ENCODE peak calls at places on chromosome X, in six cellular contexts. D is bronchial epithelial cell, F is gastrocnemius medialis, M is upper lobe of left lung, Z is heart right ventricle, Y is Karpas-422. I is an unnamed sample.
A peak's percentile ranks its signal among the peaks of the same experiment; 100 is the strongest.

GRCh38 chrX:56802921-56803848 is 74.1 kb downstream of the NBDY start:
- DNase-seq in D (peak; percentile 35), F (peak; percentile 61), M (no peak), Z (peak; percentile 48), Y (peak; percentile 86), I (peak; percentile 88)

GRCh38 chrX:67780694-67781109 is 236.9 kb downstream of the AR start:
- DNase-seq in D (peak; percentile 91), F (peak; percentile 76), M (no peak), Z (peak; percentile 58), Y (no peak), I (peak; percentile 82)

GRCh38 chrX:115058276-115058675 is 40.9 kb upstream of the IL13RA2 start:
- DNase-seq in D (peak; percentile 22), F (no peak), M (no peak), Z (no peak), Y (no peak), I (no peak)

GRCh38 chrX:78650906-78651437 is 8.2 kb downstream of the RTL3 start:
- DNase-seq in D (no peak), F (no peak), M (no peak), Z (no peak), Y (no peak), I (no peak)

GRCh38 chrX:139762400-139763183 is 54.6 kb upstream of the MCF2 start:
- DNase-seq in D (no peak), F (peak; percentile 12), M (no peak), Z (no peak), Y (no peak), I (no peak)

GRCh38 chrX:1477801-1478458 is 25.2 kb upstream of the ASMTL start:
- DNase-seq in D (no peak), F (no peak), M (no peak), Z (no peak), Y (no peak), I (peak; percentile 42)

GRCh38 chrX:9204560-9204959 is 170.6 kb upstream of the FAM9B start:
- DNase-seq in D (peak; percentile 25), F (no peak), M (no peak), Z (no peak), Y (no peak), I (no peak)

GRCh38 chrX:115499112-115499805 is 61.7 kb upstream of the PLS3 start:
- DNase-seq in D (no peak), F (no peak), M (no peak), Z (no peak), Y (no peak), I (no peak)

GRCh38 chrX:43551590-43551989 is 104.5 kb upstream of the MAOA start:
- DNase-seq in D (no peak), F (no peak), M (no peak), Z (no peak), Y (no peak), I (no peak)

GRCh38 chrX:130695931-130696330 is 207.1 kb downstream of the ENOX2 start:
- DNase-seq in D (no peak), F (no peak), M (no peak), Z (no peak), Y (no peak), I (no peak)

GRCh38 chrX:87900320-87900908 is 382.8 kb downstream of the KLHL4 start:
- DNase-seq in D (peak; percentile 1), F (no peak), M (no peak), Z (no peak), Y (no peak), I (no peak)

GRCh38 chrX:97039363-97040029 is 155.8 kb downstream of the RPA4 start:
- DNase-seq in D (peak; percentile 29), F (no peak), M (no peak), Z (no peak), Y (no peak), I (no peak)

GRCh38 chrX:12583543-12583942 is 207.7 kb upstream of the PRPS2 start:
- DNase-seq in D (no peak), F (no peak), M (peak; percentile 56), Z (no peak), Y (no peak), I (no peak)

GRCh38 chrX:37454537-37455285 is 105.5 kb downstream of the PRRG1 start:
- DNase-seq in D (peak; percentile 85), F (no peak), M (no peak), Z (no peak), Y (no peak), I (no peak)

GRCh38 chrX:53262918-53263394 is 18.4 kb downstream of the IQSEC2 start:
- DNase-seq in D (peak; percentile 38), F (no peak), M (no peak), Z (no peak), Y (no peak), I (no peak)

GRCh38 chrX:21373637-21374162 is 518 bp upstream of the CNKSR2 start:
- DNase-seq in D (no peak), F (no peak), M (no peak), Z (peak; percentile 37), Y (no peak), I (no peak)

GRCh38 chrX:21811832-21812231 is 27.6 kb upstream of the MBTPS2 start:
- DNase-seq in D (no peak), F (no peak), M (no peak), Z (no peak), Y (no peak), I (no peak)

GRCh38 chrX:126770179-126770578 is 49.4 kb upstream of the PRR32 start:
- DNase-seq in D (peak; percentile 13), F (no peak), M (no peak), Z (no peak), Y (peak; percentile 74), I (no peak)

GRCh38 chrX:48958635-48959094 is 1.3 kb upstream of the OTUD5 start:
- DNase-seq in D (peak; percentile 49), F (peak; percentile 50), M (no peak), Z (peak; percentile 31), Y (peak; percentile 55), I (peak; percentile 67)

GRCh38 chrX:31497086-31497485 is 425.2 kb upstream of the FTHL17 start:
- DNase-seq in D (peak; percentile 36), F (no peak), M (no peak), Z (no peak), Y (no peak), I (no peak)

GRCh38 chrX:31499120-31499519 is 427.3 kb upstream of the FTHL17 start:
- DNase-seq in D (peak; percentile 64), F (no peak), M (no peak), Z (no peak), Y (no peak), I (no peak)

GRCh38 chrX:31506360-31506759 is 434.5 kb upstream of the FTHL17 start:
- DNase-seq in D (peak; percentile 40), F (no peak), M (no peak), Z (no peak), Y (no peak), I (no peak)

GRCh38 chrX:31500920-31501319 is 429.1 kb upstream of the FTHL17 start:
- DNase-seq in D (peak; percentile 32), F (no peak), M (no peak), Z (no peak), Y (no peak), I (no peak)
- H3K36me3 ChIP-seq in D (no peaks in the 10 kb centered on the region), F (no peaks in the 10 kb centered on the region), M (no peaks in the 10 kb centered on the region), Z (no peaks in the 10 kb centered on the region), Y (no peaks in the 10 kb centered on the region), I (no peaks in the 10 kb centered on the region)

GRCh38 chrX:154509455-154509854 is 6.6 kb downstream of the FAM3A start:
- DNase-seq in D (no peak), F (no peak), M (no peak), Z (no peak), Y (no peak), I (no peak)
- H3K36me3 ChIP-seq in D (peaks cover 3% of the 10 kb centered on the region), F (peaks cover 4% of the 10 kb centered on the region), M (peaks cover 28% of the 10 kb centered on the region), Z (no peaks in the 10 kb centered on the region), Y (no peaks in the 10 kb centered on the region), I (peaks cover 30% of the 10 kb centered on the region)

GRCh38 chrX:19882066-19882775 is 5.2 kb downstream of the SH3KBP1 start:
- DNase-seq in D (no peak), F (no peak), M (no peak), Z (no peak), Y (no peak), I (no peak)
- H3K36me3 ChIP-seq in D (no peaks in the 10 kb centered on the region), F (no peaks in the 10 kb centered on the region), M (no peaks in the 10 kb centered on the region), Z (no peaks in the 10 kb centered on the region), Y (peaks cover 6% of the 10 kb centered on the region), I (no peaks in the 10 kb centered on the region)

GRCh38 chrX:123626962-123627361 is 105.9 kb downstream of the THOC2 start:
- DNase-seq in D (peak; percentile 25), F (no peak), M (no peak), Z (no peak), Y (no peak), I (no peak)

GRCh38 chrX:123625952-123626351 is 106.9 kb downstream of the THOC2 start:
- DNase-seq in D (no peak), F (no peak), M (no peak), Z (no peak), Y (no peak), I (no peak)

GRCh38 chrX:123625477-123625876 is 107.4 kb downstream of the THOC2 start:
- DNase-seq in D (no peak), F (no peak), M (no peak), Z (no peak), Y (no peak), I (no peak)

DNA sequence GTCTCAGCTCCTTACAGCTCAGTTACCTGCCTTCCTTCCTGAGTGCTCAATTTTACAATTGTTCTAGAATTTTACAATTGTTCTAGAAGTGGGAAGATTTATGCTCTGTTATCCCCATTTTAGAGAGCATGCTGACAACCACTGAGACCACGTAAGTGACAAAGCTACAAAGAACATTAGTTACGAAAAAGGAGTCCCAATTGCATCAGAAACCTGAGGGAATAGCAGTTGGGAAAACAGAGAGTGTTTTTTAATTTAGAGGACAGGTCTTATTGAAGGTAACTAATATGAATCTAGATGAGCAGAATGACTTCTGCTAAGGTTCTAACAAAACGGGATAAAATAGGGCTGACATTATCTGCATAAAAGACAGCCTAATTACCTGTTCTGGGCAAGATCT is 103.3 kb downstream of the THOC2 start:
- DNase-seq in D (no peak), F (no peak), M (no peak), Z (no peak), Y (no peak), I (no peak)
- H3K36me3 ChIP-seq in D (no peaks in the 10 kb centered on the region), F (peaks cover 15% of the 10 kb centered on the region), M (peaks cover 5% of the 10 kb centered on the region), Z (no peaks in the 10 kb centered on the region), Y (no peaks in the 10 kb centered on the region), I (peaks cover 8% of the 10 kb centered on the region)

GRCh38 chrX:119013146-119013545 is 38.7 kb downstream of the LONRF3 start:
- DNase-seq in D (no peak), F (no peak), M (no peak), Z (no peak), Y (no peak), I (no peak)
- H3K36me3 ChIP-seq in D (no peaks in the 10 kb centered on the region), F (peaks cover 60% of the 10 kb centered on the region), M (peaks cover 15% of the 10 kb centered on the region), Z (no peaks in the 10 kb centered on the region), Y (peaks cover 19% of the 10 kb centered on the region), I (peaks cover 33% of the 10 kb centered on the region)

GRCh38 chrX:154029439-154029838 is 9.7 kb upstream of the IRAK1 start:
- DNase-seq in D (no peak), F (no peak), M (no peak), Z (no peak), Y (no peak), I (no peak)
- H3K36me3 ChIP-seq in D (peaks cover 6% of the 10 kb centered on the region), F (peaks cover 17% of the 10 kb centered on the region), M (peaks cover 29% of the 10 kb centered on the region), Z (no peaks in the 10 kb centered on the region), Y (no peaks in the 10 kb centered on the region), I (peaks cover 32% of the 10 kb centered on the region)

DNA sequence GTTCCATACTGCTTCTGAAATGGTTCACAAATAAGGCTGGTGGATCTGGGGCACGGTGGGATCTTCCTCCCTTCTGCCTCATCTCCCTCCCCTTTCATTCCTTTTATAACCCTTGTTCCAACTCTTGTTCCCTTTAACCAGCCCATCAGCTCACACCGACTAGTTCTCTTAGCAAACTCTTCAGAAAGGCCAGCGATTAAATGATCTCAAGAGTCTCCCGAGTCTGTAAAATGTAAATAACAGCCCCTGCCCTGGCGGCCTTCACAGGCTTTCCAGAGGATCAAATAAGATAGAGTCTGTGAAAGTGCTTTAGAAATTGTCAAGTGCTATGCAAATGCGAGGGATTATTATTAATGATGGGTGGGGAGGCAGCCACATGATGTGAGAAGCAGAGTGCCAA is 27.1 kb downstream of the TSC22D3 start:
- DNase-seq in D (no peak), F (no peak), M (no peak), Z (no peak), Y (no peak), I (no peak)
- H3K36me3 ChIP-seq in D (no peaks in the 10 kb centered on the region), F (no peaks in the 10 kb centered on the region), M (no peaks in the 10 kb centered on the region), Z (no peaks in the 10 kb centered on the region), Y (no peaks in the 10 kb centered on the region), I (no peaks in the 10 kb centered on the region)

I was measured in right atrium auricular region.